ENCODE peak calls at places on chromosomes 3 and 15, in seven cellular contexts. T, Y, R, P, B, V and Z are unnamed samples. For H3K9me3, the result is how much of the 10 kb centered on the place peaks cover.

GRCh38 chr3:63387568-63387967 is 109.5 kb downstream of the SYNPR start:
- DNase-seq in T (no peak), Y (no peak), R (no peak), P (no peak), B (peak), V (no peak), Z (no peak)

GRCh38 chr3:53703630-53704362 is 142.4 kb downstream of the CHDH start:
- DNase-seq in T (no peak), Y (no peak), R (no peak), P (no peak), B (no peak), V (no peak), Z (no peak)

GRCh38 chr15:90868261-90868689 is at the start of gene FURIN:
- DNase-seq in T (peak), Y (no peak), R (no peak), P (no peak), B (no peak), V (no peak), Z (no peak)

GRCh38 chr3:52524752-52525661 is 8.7 kb downstream of the NT5DC2 start:
- DNase-seq in T (no peak), Y (no peak), R (no peak), P (no peak), B (no peak), V (no peak), Z (no peak)

GRCh38 chr15:22958487-22959280 is 21.5 kb downstream of the CYFIP1 start:
- DNase-seq in T (no peak), Y (no peak), R (no peak), P (no peak), B (no peak), V (no peak), Z (no peak)

GRCh38 chr3:3295586-3295985 is 116.1 kb upstream of the CRBN start:
- DNase-seq in T (no peak), Y (no peak), R (no peak), P (no peak), B (no peak), V (no peak), Z (no peak)

GRCh38 chr3:99839613-99840012 is 22.0 kb downstream of the CMSS1 start:
- DNase-seq in T (no peak), Y (no peak), R (no peak), P (no peak), B (no peak), V (no peak), Z (no peak)

GRCh38 chr3:28053759-28054158 is 187.7 kb upstream of the CMC1 start:
- DNase-seq in T (no peak), Y (no peak), R (no peak), P (no peak), B (peak), V (no peak), Z (no peak)

GRCh38 chr3:8559351-8559750 is 57.7 kb downstream of the LMCD1 start:
- DNase-seq in T (no peak), Y (no peak), R (no peak), P (no peak), B (no peak), V (no peak), Z (no peak)

GRCh38 chr3:90091557-90091956 is 984.1 kb downstream of the EPHA3 start:
- DNase-seq in T (peak), Y (no peak), R (peak), P (peak), B (peak), V (no peak), Z (no peak)

GRCh38 chr3:45437388-45437787 is 49.0 kb downstream of the LARS2 start:
- DNase-seq in T (no peak), Y (no peak), R (no peak), P (no peak), B (peak), V (no peak), Z (no peak)

GRCh38 chr3:108479212-108479611 is 31.2 kb downstream of the MYH15 start:
- DNase-seq in T (no peak), Y (no peak), R (no peak), P (no peak), B (no peak), V (no peak), Z (no peak)

GRCh38 chr15:67097893-67098740 is 32.7 kb downstream of the SMAD3 start:
- DNase-seq in T (peak), Y (peak), R (no peak), P (no peak), B (peak), V (no peak), Z (peak)

GRCh38 chr3:130820976-130821375 is 72.9 kb upstream of the ATP2C1 start:
- DNase-seq in T (no peak), Y (no peak), R (no peak), P (peak), B (peak), V (no peak), Z (no peak)

GRCh38 chr3:11555823-11556222 is 87.9 kb downstream of the VGLL4 start:
- DNase-seq in T (no peak), Y (no peak), R (no peak), P (no peak), B (no peak), V (no peak), Z (no peak)

GRCh38 chr3:171459130-171459941 is 869 bp downstream of the TNIK start:
- DNase-seq in T (peak), Y (peak), R (no peak), P (no peak), B (peak), V (no peak), Z (peak)

GRCh38 chr3:46700772-46701171 is 420 bp upstream of the TMIE start:
- DNase-seq in T (no peak), Y (no peak), R (no peak), P (no peak), B (no peak), V (no peak), Z (no peak)

GRCh38 chr3:24270204-24270671 is 224.4 kb downstream of the THRB start:
- DNase-seq in T (no peak), Y (no peak), R (no peak), P (no peak), B (no peak), V (no peak), Z (no peak)

GRCh38 chr3:134084230-134084950 is 54.7 kb upstream of the SLCO2A1 start:
- DNase-seq in T (no peak), Y (no peak), R (no peak), P (no peak), B (no peak), V (no peak), Z (no peak)

GRCh38 chr15:45242289-45242688 is 9.7 kb upstream of the SLC28A2 start:
- DNase-seq in T (no peak), Y (peak), R (no peak), P (no peak), B (peak), V (no peak), Z (no peak)

GRCh38 chr15:76663529-76663928 is 241.6 kb downstream of the SCAPER start:
- DNase-seq in T (no peak), Y (no peak), R (no peak), P (no peak), B (no peak), V (no peak), Z (no peak)

GRCh38 chr3:39267631-39268553 is 11.9 kb downstream of the CX3CR1 start:
- DNase-seq in T (no peak), Y (peak), R (no peak), P (no peak), B (no peak), V (no peak), Z (peak)

GRCh38 chr3:41259449-41260062 is 60.3 kb downstream of the CTNNB1 start:
- DNase-seq in T (no peak), Y (no peak), R (no peak), P (no peak), B (no peak), V (no peak), Z (no peak)

GRCh38 chr15:60821462-60822061 is 342.6 kb upstream of the ICE2 start:
- DNase-seq in T (no peak), Y (no peak), R (no peak), P (no peak), B (no peak), V (no peak), Z (no peak)

GRCh38 chr15:82739086-82739485 is 29.4 kb upstream of the AP3B2 start:
- DNase-seq in T (no peak), Y (no peak), R (no peak), P (no peak), B (no peak), V (no peak), Z (no peak)

GRCh38 chr3:76490064-76490463 is 549.8 kb upstream of the ROBO2 start:
- DNase-seq in T (no peak), Y (no peak), R (no peak), P (no peak), B (no peak), V (no peak), Z (no peak)

GRCh38 chr3:78049501-78049900 is 1009.6 kb downstream of the ROBO2 start:
- DNase-seq in T (no peak), Y (no peak), R (no peak), P (no peak), B (no peak), V (no peak), Z (no peak)

GRCh38 chr3:48013288-48013980 is 2.8 kb downstream of the MAP4 start:
- DNase-seq in T (no peak), Y (peak), R (no peak), P (peak), B (peak), V (peak), Z (no peak)

GRCh38 chr15:47565986-47566385 is 151.3 kb upstream of the SEMA6D start:
- DNase-seq in T (no peak), Y (no peak), R (no peak), P (no peak), B (no peak), V (no peak), Z (no peak)

GRCh38 chr15:40392986-40393948 is 10.7 kb downstream of the KNSTRN start:
- DNase-seq in T (no peak), Y (no peak), R (no peak), P (no peak), B (peak), V (no peak), Z (no peak)

GRCh38 chr15:54803139-54803808 is 393.5 kb downstream of the RSL24D1 start:
- DNase-seq in T (no peak), Y (no peak), R (no peak), P (no peak), B (peak), V (no peak), Z (no peak)

GRCh38 chr3:60917136-60917535 is 334.1 kb downstream of the FHIT start:
- DNase-seq in T (no peak), Y (no peak), R (no peak), P (no peak), B (no peak), V (no peak), Z (no peak)

GRCh38 chr15:42171122-42171521 is 14.7 kb upstream of the PLA2G4F start:
- DNase-seq in T (no peak), Y (no peak), R (no peak), P (no peak), B (no peak), V (no peak), Z (no peak)

GRCh38 chr3:53846134-53846850 is at the start of the genes CHDH and IL17RB:
- DNase-seq in T (peak), Y (no peak), R (no peak), P (peak), B (no peak), V (no peak), Z (no peak)

GRCh38 chr3:115340586-115340985 is 193.5 kb upstream of the ZBTB20 start:
- DNase-seq in T (no peak), Y (no peak), R (no peak), P (no peak), B (no peak), V (no peak), Z (no peak)

GRCh38 chr3:194714122-194714425 is 28.4 kb downstream of the FAM43A start:
- DNase-seq in T (no peak), Y (no peak), R (no peak), P (no peak), B (no peak), V (no peak), Z (no peak)

GRCh38 chr3:21962456-21962855 is 211.4 kb upstream of the ZNF385D start:
- DNase-seq in T (no peak), Y (no peak), R (no peak), P (no peak), B (peak), V (no peak), Z (no peak)

GRCh38 chr3:142028174-142028833 is 121.0 kb downstream of the TFDP2 start:
- DNase-seq in T (peak), Y (peak), R (peak), P (no peak), B (peak), V (peak), Z (no peak)

GRCh38 chr3:196003611-196004010 is 78.3 kb downstream of the TFRC start:
- DNase-seq in T (no peak), Y (no peak), R (no peak), P (no peak), B (no peak), V (no peak), Z (no peak)

GRCh38 chr3:195999896-196000295 is 82.0 kb downstream of the TFRC start:
- DNase-seq in T (no peak), Y (no peak), R (no peak), P (no peak), B (no peak), V (no peak), Z (no peak)
- H3K9me3 ChIP-seq in T (under half), Y (under half), R (under half), P (under half), B (under half), V (under half), Z (under half)

GRCh38 chr15:51803961-51804360 is 25.5 kb upstream of the TMOD3 start:
- DNase-seq in T (no peak), Y (no peak), R (no peak), P (no peak), B (peak), V (no peak), Z (no peak)

GRCh38 chr15:51802593-51802992 is 26.9 kb upstream of the TMOD3 start:
- DNase-seq in T (no peak), Y (no peak), R (no peak), P (no peak), B (no peak), V (no peak), Z (no peak)

GRCh38 chr15:51799908-51800252 is 29.6 kb upstream of the TMOD3 start:
- DNase-seq in T (no peak), Y (no peak), R (no peak), P (no peak), B (no peak), V (no peak), Z (no peak)

GRCh38 chr15:51799174-51799907 is 30.1 kb upstream of the TMOD3 start:
- DNase-seq in T (no peak), Y (no peak), R (no peak), P (no peak), B (no peak), V (no peak), Z (no peak)

GRCh38 chr15:51801391-51801835 is 28.0 kb upstream of the TMOD3 start:
- DNase-seq in T (no peak), Y (no peak), R (no peak), P (peak), B (peak), V (no peak), Z (no peak)
- H3K9me3 ChIP-seq in T (under half), Y (under half), R (under half), P (under half), B (under half), V (under half), Z (under half)

GRCh38 chr3:13818919-13819318 is 61.0 kb downstream of the WNT7A start:
- DNase-seq in T (no peak), Y (no peak), R (no peak), P (no peak), B (no peak), V (no peak), Z (no peak)
- H3K9me3 ChIP-seq in T (under half), Y (under half), R (under half), P (under half), B (under half), V (half or more), Z (under half)

GRCh38 chr3:93855406-93855805 is 118.3 kb downstream of the PROS1 start:
- DNase-seq in T (no peak), Y (no peak), R (no peak), P (no peak), B (no peak), V (no peak), Z (no peak)

GRCh38 chr3:93861021-93861420 is 112.7 kb downstream of the PROS1 start:
- DNase-seq in T (no peak), Y (no peak), R (no peak), P (no peak), B (no peak), V (no peak), Z (no peak)
- H3K9me3 ChIP-seq in T (under half), Y (under half), R (under half), P (under half), B (under half), V (under half), Z (under half)

GRCh38 chr15:69926011-69926410 is 171.7 kb downstream of the TLE3 start:
- DNase-seq in T (no peak), Y (no peak), R (no peak), P (no peak), B (no peak), V (no peak), Z (no peak)
- H3K9me3 ChIP-seq in T (under half), Y (under half), R (under half), P (under half), B (under half), V (under half), Z (under half)

GRCh38 chr15:27685638-27686037 is 413.5 kb downstream of the OCA2 start:
- DNase-seq in T (no peak), Y (no peak), R (no peak), P (no peak), B (no peak), V (no peak), Z (no peak)
- H3K9me3 ChIP-seq in T (under half), Y (under half), R (under half), P (under half), B (under half), V (under half), Z (under half)

GRCh38 chr3:34198309-34198708 is 399.9 kb downstream of the PDCD6IP start:
- DNase-seq in T (no peak), Y (no peak), R (no peak), P (no peak), B (no peak), V (no peak), Z (no peak)
- H3K9me3 ChIP-seq in T (under half), Y (under half), R (under half), P (under half), B (under half), V (under half), Z (under half)